ENCODE peak calls at places on chromosomes 1 and 21, in nine cellular contexts. S is kidney epithelial cell, D is AG09309, I is AG04449, L is fibroblast of mammary gland, N is mucosa of descending colon, H is HFF-Myc, F is IMR-90, Y is lower lobe of right lung. R is an unnamed sample.

GRCh38 chr1:212289262-212290077 is 4.3 kb downstream of the PPP2R5A start:
- DNase-seq in S (no peak), D (no peak), I (no peak), L (no peak), N (no peak), H (no peak), F (no peak), Y (no peak), R (no peak)

GRCh38 chr1:33866286-33866685 is 2.4 kb downstream of the HMGB4 start:
- DNase-seq in S (peak), D (no peak), I (no peak), L (peak), N (no peak), H (no peak), F (no peak), Y (no peak), R (peak)

GRCh38 chr1:205452364-205452763 is 3.5 kb downstream of the BLACAT1 start:
- DNase-seq in S (no peak), D (no peak), I (no peak), L (no peak), N (no peak), H (no peak), F (no peak), Y (no peak), R (no peak)

GRCh38 chr1:226798427-226799411 is 59.6 kb upstream of the ITPKB start:
- DNase-seq in S (no peak), D (no peak), I (no peak), L (no peak), N (peak), H (no peak), F (no peak), Y (no peak), R (no peak)

GRCh38 chr1:47231314-47232186 is 475 bp downstream of the TAL1 start:
- DNase-seq in S (no peak), D (no peak), I (no peak), L (peak), N (peak), H (no peak), F (peak), Y (no peak), R (peak)

GRCh38 chr1:1573843-1574720 is 581 bp downstream of the SSU72 start:
- DNase-seq in S (no peak), D (no peak), I (no peak), L (peak), N (peak), H (no peak), F (peak), Y (peak), R (peak)

GRCh38 chr1:108049083-108049819 is 84.3 kb upstream of the VAV3 start:
- DNase-seq in S (peak), D (peak), I (no peak), L (peak), N (peak), H (no peak), F (no peak), Y (peak), R (peak)

GRCh38 chr1:10814954-10815862 is 18.8 kb upstream of the CASZ1 start:
- DNase-seq in S (no peak), D (no peak), I (no peak), L (no peak), N (peak), H (no peak), F (no peak), Y (no peak), R (no peak)

GRCh38 chr1:178023181-178023618 is 53.3 kb upstream of the SEC16B start:
- DNase-seq in S (no peak), D (no peak), I (no peak), L (no peak), N (no peak), H (no peak), F (no peak), Y (no peak), R (no peak)

GRCh38 chr1:117589531-117589930 is 16.3 kb upstream of the TENT5C start:
- DNase-seq in S (no peak), D (no peak), I (no peak), L (no peak), N (peak), H (no peak), F (no peak), Y (no peak), R (no peak)

GRCh38 chr1:117592155-117592554 is 13.7 kb upstream of the TENT5C start:
- DNase-seq in S (no peak), D (no peak), I (no peak), L (no peak), N (peak), H (no peak), F (no peak), Y (no peak), R (no peak)

GRCh38 chr1:117587479-117588356 is 18.1 kb upstream of the TENT5C start:
- DNase-seq in S (no peak), D (no peak), I (no peak), L (no peak), N (no peak), H (no peak), F (no peak), Y (no peak), R (no peak)

GRCh38 chr1:117591248-117591647 is 14.6 kb upstream of the TENT5C start:
- DNase-seq in S (no peak), D (no peak), I (no peak), L (no peak), N (peak), H (no peak), F (no peak), Y (peak), R (no peak)

GRCh38 chr1:117590273-117590925 is 15.4 kb upstream of the TENT5C start:
- DNase-seq in S (no peak), D (no peak), I (no peak), L (no peak), N (peak), H (no peak), F (peak), Y (no peak), R (no peak)
- TF ChIP-seq CTCF in S (no peak), D (no peak), I (no peak), L (no peak), N (no peak), H (no peak), F (no peak), Y (no peak), R (no peak)

DNA sequence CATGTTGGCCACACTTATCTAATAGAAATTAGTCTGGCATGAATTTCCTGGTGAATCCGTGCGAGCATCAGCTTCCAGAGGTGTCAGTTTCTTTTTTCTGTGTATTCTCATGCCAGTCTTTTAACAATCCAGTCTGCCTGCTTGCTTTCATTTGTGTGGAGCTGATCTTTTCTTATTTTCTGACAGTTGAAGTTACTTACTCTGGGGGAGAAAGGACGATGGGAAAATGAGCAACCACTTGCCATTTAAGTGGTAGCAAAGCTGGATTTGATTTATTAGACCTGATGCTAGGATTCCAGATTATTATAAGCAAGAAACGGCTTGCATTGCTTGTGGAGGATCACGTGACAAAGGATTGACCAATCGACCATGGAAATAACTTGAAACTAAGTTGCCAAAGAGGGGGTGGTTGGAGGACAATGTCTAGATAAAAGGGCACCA is 24.3 kb upstream of the APP start:
- DNase-seq in S (no peak), D (no peak), I (no peak), L (peak), N (no peak), H (no peak), F (peak), Y (no peak), R (peak)
- H3K4me3 ChIP-seq in S (no peak), D (peak), I (peak), L (no peak), N (no peak), H (no peak), F (no peak), Y (no peak), R (peak)

DNA sequence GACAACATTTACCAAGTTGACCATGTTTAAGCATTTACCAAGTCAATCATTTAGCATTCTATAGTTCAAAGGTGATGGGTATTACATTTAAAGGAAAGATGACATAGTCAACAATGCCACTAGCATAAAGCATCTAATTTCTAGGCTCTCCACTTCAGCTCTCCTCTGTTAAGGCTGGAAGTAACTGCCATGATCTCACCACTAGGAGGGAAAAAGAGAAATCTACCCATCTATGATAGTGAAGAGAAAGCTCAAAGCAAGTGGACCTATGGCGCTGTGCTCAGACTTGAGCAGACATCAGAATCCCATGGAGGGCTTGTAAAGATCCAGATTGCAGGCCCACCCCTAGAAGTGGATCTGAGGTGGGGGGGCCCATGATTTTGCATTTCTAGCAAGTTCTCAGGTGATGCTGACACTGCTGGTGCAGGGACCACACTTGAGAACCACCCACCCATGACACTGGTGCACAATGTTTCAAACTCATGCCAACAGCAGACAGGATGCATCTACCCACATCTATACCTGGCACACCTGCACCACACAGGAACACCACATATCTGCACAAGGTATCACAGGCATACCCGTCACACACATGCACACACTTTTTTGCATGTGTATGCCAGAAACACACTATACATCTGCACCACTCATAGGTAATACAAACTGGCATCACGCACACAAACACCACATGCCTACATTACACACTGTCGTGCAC is 392.9 kb upstream of the RUNX1 start:
- DNase-seq in S (no peak), D (no peak), I (no peak), L (no peak), N (no peak), H (no peak), F (no peak), Y (no peak), R (no peak)
- TF ChIP-seq CTCF in S (peak), D (no peak), I (no peak), L (peak), N (no peak), H (peak), F (peak), Y (no peak), R (no peak)

GRCh38 chr1:156421939-156422601 is 53.1 kb downstream of the RHBG start:
- DNase-seq in S (no peak), D (no peak), I (no peak), L (no peak), N (no peak), H (no peak), F (no peak), Y (no peak), R (no peak)
- H3K4me3 ChIP-seq in S (no peak), D (no peak), I (no peak), L (no peak), N (no peak), H (no peak), F (no peak), Y (peak), R (no peak)

GRCh38 chr1:53592521-53592982 is 133.4 kb downstream of the DMRTB1 start:
- DNase-seq in S (no peak), D (peak), I (no peak), L (peak), N (peak), H (no peak), F (peak), Y (peak), R (peak)
- TF ChIP-seq CTCF in S (peak), D (no peak), I (no peak), L (no peak), N (no peak), H (no peak), F (peak), Y (peak), R (peak)

GRCh38 chr1:38541223-38541622 is 318.3 kb downstream of the RRAGC start:
- DNase-seq in S (no peak), D (no peak), I (no peak), L (no peak), N (no peak), H (no peak), F (no peak), Y (no peak), R (no peak)
- H3K4me3 ChIP-seq in S (no peak), D (no peak), I (no peak), L (no peak), N (no peak), H (no peak), F (no peak), Y (no peak), R (no peak)